ENCODE peak calls at places on chromosome 13, in six cellular contexts. Q is mesothelial cell of epicardium; Y is CMK; N is HS-27A; A is left kidney; J is activated CD4-positive, alpha-beta T cell treated with anti-CD3 and anti-CD28 coated beads for 1 hour. C is an unnamed sample.

GRCh38 chr13:73141292-73141771 is 82.5 kb downstream of the KLF5 start:
- DNase-seq in A (no peak), Y (no peak), N (no peak), J (no peak), Q (no peak), C (no peak)

GRCh38 chr13:39655569-39656324 is at the start of gene COG6:
- DNase-seq in J (peak; percentile 94), Y (peak; percentile 67), Q (peak; percentile 99), N (peak; percentile 57), A (peak; percentile 97), C (peak; percentile 94)

GRCh38 chr13:36725936-36726335 is 52.1 kb downstream of the SERTM1 start:
- DNase-seq in Y (no peak), N (no peak), Q (no peak), A (no peak), J (no peak), C (no peak)

GRCh38 chr13:34617684-34618083 is 324.4 kb upstream of the NBEA start:
- DNase-seq in N (no peak), A (no peak), Y (no peak), Q (no peak), J (no peak), C (no peak)

GRCh38 chr13:111652676-111653075 is 332.2 kb downstream of the TEX29 start:
- DNase-seq in Q (no peak), J (no peak), A (no peak), N (no peak), Y (no peak), C (no peak)

GRCh38 chr13:78601124-78601885 is 2.0 kb downstream of the POU4F1 start:
- DNase-seq in Y (no peak), Q (no peak), J (no peak), N (no peak), A (peak; percentile 69), C (no peak)

GRCh38 chr13:74768521-74769090 is 634.4 kb upstream of the KLF12 start:
- DNase-seq in J (no peak), Y (no peak), Q (no peak), N (no peak), A (no peak), C (no peak)

GRCh38 chr13:40490086-40490723 is 176.2 kb downstream of the FOXO1 start:
- DNase-seq in N (no peak), A (no peak), Q (no peak), J (peak; percentile 33), Y (no peak), C (no peak)

GRCh38 chr13:23630349-23631093 is 60.3 kb downstream of the TNFRSF19 start:
- DNase-seq in Q (no peak), N (no peak), J (no peak), Y (no peak), A (peak; percentile 64), C (no peak)

GRCh38 chr13:111555268-111555633 is 234.8 kb downstream of the TEX29 start:
- DNase-seq in Q (no peak), J (no peak), N (no peak), Y (no peak), A (no peak), C (no peak)

C was measured in left lobe of liver.